ENCODE peak calls at places on chromosome 3, in seven cellular contexts. C is aorta, L is HepG2, M is hepatocyte, I is MM.1S, A is gastrocnemius medialis, G is cardiac muscle cell. F is an unnamed sample.
A peak's percentile ranks its signal among the peaks of the same experiment; 100 is the strongest.

GRCh38 chr3:129665024-129665768 is 58.7 kb upstream of the PLXND1 start:
- DNase-seq in C (no peak), L (peak; percentile 53), M (no peak), I (no peak), A (no peak), G (no peak), F (no peak)

GRCh38 chr3:196082471-196082971 is 631 bp upstream of the TFRC start:
- DNase-seq in C (no peak), L (peak; percentile 10), M (no peak), I (no peak), A (no peak), G (no peak), F (no peak)

GRCh38 chr3:69567026-69567767 is 172.1 kb upstream of the MITF start:
- DNase-seq in C (no peak), L (no peak), M (no peak), I (no peak), A (no peak), G (no peak), F (no peak)

GRCh38 chr3:182440101-182440500 is 353.2 kb upstream of the ATP11B start:
- DNase-seq in C (no peak), L (no peak), M (no peak), I (no peak), A (no peak), G (no peak), F (no peak)

GRCh38 chr3:129794319-129795201 is 99.0 kb downstream of the TMCC1 start:
- DNase-seq in C (no peak), L (peak; percentile 22), M (peak; percentile 86), I (no peak), A (peak; percentile 3), G (peak; percentile 49), F (peak; percentile 77)

GRCh38 chr3:101433652-101434051 is 79.4 kb downstream of the SENP7 start:
- DNase-seq in C (no peak), L (no peak), M (no peak), I (no peak), A (no peak), G (no peak), F (no peak)

GRCh38 chr3:8931342-8931741 is 31.9 kb downstream of the RAD18 start:
- DNase-seq in C (no peak), L (no peak), M (no peak), I (peak; percentile 24), A (no peak), G (no peak), F (no peak)

GRCh38 chr3:87167634-87168456 is 59.3 kb upstream of the CHMP2B start:
- DNase-seq in C (no peak), L (peak; percentile 31), M (peak; percentile 66), I (peak; percentile 71), A (no peak), G (peak; percentile 42), F (peak; percentile 2)

GRCh38 chr3:8443829-8444791 is 57.5 kb upstream of the LMCD1 start:
- DNase-seq in C (peak; percentile 92), L (peak; percentile 99), M (peak; percentile 97), I (no peak), A (peak; percentile 18), G (peak; percentile 67), F (peak; percentile 100)

GRCh38 chr3:38992117-38992779 is 59.5 kb downstream of the SCN11A start:
- DNase-seq in C (no peak), L (no peak), M (no peak), I (no peak), A (no peak), G (no peak), F (peak; percentile 46)

GRCh38 chr3:152307829-152308474 is 39.2 kb downstream of the MBNL1 start:
- DNase-seq in C (no peak), L (peak; percentile 58), M (peak; percentile 35), I (no peak), A (no peak), G (no peak), F (peak; percentile 84)

DNA sequence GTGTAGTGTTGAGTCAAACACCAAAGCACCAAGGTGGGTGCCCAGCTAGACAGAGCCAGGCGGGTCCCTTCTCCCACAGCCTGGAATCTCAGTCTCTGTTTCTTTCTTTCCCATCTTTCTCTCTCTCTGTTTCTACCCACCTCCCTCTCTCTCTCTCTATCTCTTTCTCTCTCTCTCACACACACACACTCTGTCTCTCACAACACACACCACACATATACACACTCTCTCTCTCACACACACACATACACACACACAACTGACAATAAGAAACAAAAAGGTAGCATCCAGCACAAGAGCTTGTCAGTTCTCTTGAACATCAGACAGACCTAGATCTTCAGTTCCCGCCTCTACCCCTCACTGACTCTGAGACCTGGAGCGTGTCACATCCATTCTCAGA is 2.4 kb downstream of the TMEM40 start:
- DNase-seq in C (no peak), L (no peak), M (no peak), I (no peak), A (no peak), G (no peak), F (no peak)
- H3K4me3 ChIP-seq in C (no peak overlapping the region), L (no peak overlapping the region), M (no peak overlapping the region), I (no peak overlapping the region), A (no peak overlapping the region), G (no peak overlapping the region), F (no peak overlapping the region)

DNA sequence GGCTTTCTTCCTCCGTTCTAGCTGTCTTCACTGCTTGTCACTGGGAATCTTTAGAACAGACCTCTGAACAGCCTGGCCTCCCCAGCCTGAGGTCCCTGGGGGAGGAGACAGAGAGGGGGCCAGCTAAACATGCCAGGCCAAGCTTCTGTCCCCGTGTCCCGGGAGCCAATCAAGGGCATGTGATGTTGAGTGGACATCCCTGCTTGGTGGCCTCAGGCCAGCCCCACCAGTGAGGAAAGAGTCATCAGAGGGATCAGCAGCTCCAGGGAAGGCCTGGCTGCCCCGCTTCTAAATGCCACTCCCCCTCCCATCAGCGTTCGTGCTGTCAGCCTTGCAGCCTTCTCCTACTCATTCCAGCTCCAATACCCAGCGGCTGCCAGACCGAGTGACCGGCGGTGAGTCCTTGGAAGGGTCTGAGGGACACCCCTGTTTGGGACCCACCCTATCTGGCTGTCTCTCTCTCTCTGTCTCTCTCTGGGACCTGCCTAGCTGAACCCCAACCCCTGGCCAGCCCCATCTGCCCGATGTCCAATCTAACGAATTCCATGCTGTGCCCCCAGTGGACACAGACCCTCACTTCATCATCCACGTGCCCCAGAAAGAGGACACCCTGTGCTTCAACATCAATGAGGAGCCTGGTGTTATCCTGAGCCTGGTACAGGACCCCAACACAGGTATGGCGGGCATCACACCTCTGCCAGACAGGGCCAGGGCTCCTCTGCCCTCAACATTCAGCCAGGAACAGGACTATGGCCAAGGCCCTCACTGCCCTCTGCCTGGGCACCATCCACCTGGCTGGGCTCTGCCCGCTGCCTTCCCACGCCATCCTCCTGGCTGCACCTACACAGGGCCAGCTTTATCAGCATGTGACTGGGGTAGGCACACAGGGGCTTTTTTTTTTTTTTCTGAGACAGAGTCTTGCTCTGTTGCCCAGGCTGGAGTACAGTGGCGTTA is 6.6 kb upstream of the ITIH3 start:
- DNase-seq in C (peak; percentile 36), L (peak; percentile 23), M (no peak), I (no peak), A (no peak), G (no peak), F (no peak)
- H3K4me3 ChIP-seq in C (no peak overlapping the region), L (peak overlapping the region; percentile 31), M (no peak overlapping the region), I (no peak overlapping the region), A (no peak overlapping the region), G (no peak overlapping the region), F (no peak overlapping the region)

GRCh38 chr3:110708166-110708565 is 363.4 kb upstream of the NECTIN3 start:
- DNase-seq in C (no peak), L (no peak), M (no peak), I (no peak), A (no peak), G (no peak), F (no peak)

GRCh38 chr3:110711851-110712396 is 359.7 kb upstream of the NECTIN3 start:
- DNase-seq in C (no peak), L (no peak), M (no peak), I (peak; percentile 46), A (no peak), G (no peak), F (no peak)

GRCh38 chr3:110711130-110711832 is 360.3 kb upstream of the NECTIN3 start:
- DNase-seq in C (no peak), L (no peak), M (no peak), I (no peak), A (no peak), G (no peak), F (no peak)

GRCh38 chr3:110710605-110711004 is 361.0 kb upstream of the NECTIN3 start:
- DNase-seq in C (no peak), L (no peak), M (peak; percentile 28), I (no peak), A (no peak), G (no peak), F (no peak)

GRCh38 chr3:110710156-110710555 is 361.5 kb upstream of the NECTIN3 start:
- DNase-seq in C (no peak), L (no peak), M (no peak), I (no peak), A (no peak), G (no peak), F (no peak)
- H3K4me3 ChIP-seq in C (no peak overlapping the region), L (no peak overlapping the region), M (no peak overlapping the region), I (no peak overlapping the region), A (no peak overlapping the region), G (no peak overlapping the region), F (no peak overlapping the region)

GRCh38 chr3:125061170-125061569 is 5.4 kb upstream of the HEG1 start:
- DNase-seq in C (no peak), L (no peak), M (peak; percentile 48), I (no peak), A (peak; percentile 68), G (peak; percentile 51), F (no peak)
- H3K4me3 ChIP-seq in C (no peak overlapping the region), L (no peak overlapping the region), M (no peak overlapping the region), I (no peak overlapping the region), A (peak overlapping the region; percentile 9), G (no peak overlapping the region), F (no peak overlapping the region)

DNA sequence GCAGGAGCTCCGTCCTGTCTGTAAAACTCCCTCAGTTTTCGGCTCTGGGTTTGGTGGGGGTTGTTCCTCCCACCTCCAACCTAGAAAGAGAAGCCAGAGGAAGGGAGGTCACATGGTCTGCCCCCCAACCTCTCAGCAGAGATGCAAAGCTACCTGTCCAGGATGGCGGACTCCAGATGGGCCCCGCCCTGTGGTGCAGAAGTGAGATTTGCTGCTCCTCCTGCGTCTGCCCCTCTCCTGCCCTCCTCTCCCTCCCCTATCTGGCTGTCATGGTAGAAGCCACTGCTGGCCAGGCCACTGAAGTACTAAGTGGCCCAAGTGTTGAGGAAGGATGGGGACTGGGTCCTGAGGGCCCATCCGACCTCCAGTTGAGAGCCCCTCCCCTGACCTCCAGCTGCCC is 2.1 kb upstream of the SEMA3B start:
- DNase-seq in C (peak; percentile 53), L (no peak), M (no peak), I (no peak), A (no peak), G (no peak), F (no peak)
- H3K4me3 ChIP-seq in C (peak overlapping the region; percentile 33), L (no peak overlapping the region), M (no peak overlapping the region), I (no peak overlapping the region), A (peak overlapping the region; percentile 51), G (peak overlapping the region; percentile 11), F (no peak overlapping the region)

DNA sequence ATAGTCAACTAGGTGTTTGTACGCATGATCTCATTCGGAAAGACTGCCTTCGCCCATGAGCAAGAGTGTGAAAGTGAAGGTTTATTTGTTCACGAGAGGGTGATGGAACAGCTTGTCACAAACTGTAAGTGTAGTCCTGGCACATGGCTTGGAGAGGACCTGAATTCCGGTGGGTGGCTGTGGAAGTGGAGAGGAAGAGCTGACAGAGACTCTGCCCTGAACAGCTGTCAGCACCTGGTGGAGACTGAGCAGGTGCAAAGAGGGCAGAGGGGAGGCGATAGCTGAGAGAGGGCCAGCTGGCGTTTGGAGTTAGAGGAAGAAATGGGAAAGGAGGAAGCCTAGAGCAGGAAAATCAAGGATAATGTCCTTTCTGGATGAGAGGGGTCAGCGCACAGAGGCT is 155.7 kb downstream of the EEFSEC start:
- DNase-seq in C (no peak), L (no peak), M (no peak), I (no peak), A (no peak), G (peak; percentile 77), F (no peak)
- H3K4me3 ChIP-seq in C (no peak overlapping the region), L (no peak overlapping the region), M (no peak overlapping the region), I (no peak overlapping the region), A (no peak overlapping the region), G (no peak overlapping the region), F (no peak overlapping the region)